ENCODE peak calls at places on chromosomes 2 and 18, in nine cellular contexts. Q is fibroblast of mammary gland; B is AG08395; X is T-cell; R is GF-D8; M is OCI-M1; K is stimulated activated CD4-positive, alpha-beta T cell treated with anti-CD3 and anti-CD28 coated beads, Interleukin-1b, Interleukin-23, amount 100 ng/mL, for 24 hours; P is BJ; Y is NCI-H526 treated with DMSO at 0.1 percent for 48 hours. H is an unnamed sample.

GRCh38 chr2:147294825-147295392 is 549.9 kb upstream of the ACVR2A start:
- DNase-seq in P (no peak), X (no peak), B (no peak), K (no peak), M (no peak), Q (no peak), R (no peak), Y (no peak), H (no peak)

GRCh38 chr18:31217455-31217854 is 54.8 kb upstream of the DSC1 start:
- DNase-seq in M (no peak), Y (no peak), P (no peak), Q (no peak), B (no peak), X (no peak), K (no peak), R (no peak), H (no peak)

GRCh38 chr2:151339168-151339567 is 18.2 kb upstream of the TNFAIP6 start:
- DNase-seq in P (no peak), B (peak), Q (no peak), R (no peak), Y (no peak), M (no peak), X (no peak), K (no peak), H (no peak)

GRCh38 chr2:86673011-86673410 is 47.1 kb upstream of the RMND5A start:
- DNase-seq in K (no peak), P (no peak), B (no peak), M (no peak), Q (no peak), Y (no peak), X (no peak), R (no peak), H (no peak)

GRCh38 chr18:45589559-45590041 is 25.7 kb upstream of the SLC14A2 start:
- DNase-seq in K (no peak), P (peak), Q (peak), Y (no peak), M (no peak), R (no peak), X (no peak), B (peak), H (peak)

GRCh38 chr18:48619501-48619900 is 80.7 kb downstream of the CTIF start:
- DNase-seq in M (no peak), Y (no peak), Q (no peak), P (no peak), R (no peak), B (no peak), X (no peak), K (no peak), H (no peak)

GRCh38 chr18:21997207-21998143 is 171.9 kb upstream of the GATA6 start:
- DNase-seq in P (peak), Q (peak), B (peak), X (no peak), K (no peak), Y (peak), M (peak), R (peak), H (peak)

GRCh38 chr2:5164806-5165525 is 527.2 kb upstream of the SOX11 start:
- DNase-seq in B (no peak), X (no peak), Y (no peak), P (no peak), K (no peak), M (no peak), Q (peak), R (no peak), H (no peak)

GRCh38 chr2:232349946-232350635 is 28.5 kb upstream of the ALPP start:
- DNase-seq in R (no peak), X (no peak), M (no peak), B (no peak), P (no peak), Q (no peak), K (no peak), Y (no peak), H (no peak)